ENCODE peak calls at places on chromosomes 6 and 20, in four cellular contexts. T is endodermal cell, H is esophagus squamous epithelium, F is cardiac muscle cell. X is an unnamed sample.

GRCh38 chr6:29887819-29888581 is 54.3 kb upstream of the HLA-A start:
- DNase-seq in H (no peak), T (peak; percentile 88), F (peak; percentile 51), X (peak; percentile 85)

GRCh38 chr20:63668351-63668750 is 10.2 kb downstream of the RTEL1 start:
- DNase-seq in T (no peak), F (no peak), H (no peak), X (no peak)

GRCh38 chr20:47276856-47277541 is 79.5 kb downstream of the ZMYND8 start:
- DNase-seq in H (no peak), T (no peak), F (peak; percentile 86), X (peak; percentile 61)

GRCh38 chr6:92587521-92587920 is 831.8 kb downstream of the EPHA7 start:
- DNase-seq in F (no peak), T (no peak), H (no peak), X (no peak)

GRCh38 chr6:101129851-101130250 is 248.7 kb upstream of the ASCC3 start:
- DNase-seq in H (no peak), F (no peak), T (no peak), X (no peak)

GRCh38 chr20:26216025-26216424 is 519.4 kb upstream of the ZNF337 start:
- DNase-seq in F (no peak), H (no peak), T (no peak), X (no peak)

GRCh38 chr20:2109425-2110210 is 8.0 kb downstream of the STK35 start:
- DNase-seq in T (no peak), F (peak; percentile 27), H (no peak), X (peak; percentile 32)

GRCh38 chr6:96301781-96302180 is 219.8 kb upstream of the UFL1 start:
- DNase-seq in H (no peak), F (no peak), T (no peak), X (no peak)

GRCh38 chr6:154738561-154738961 is 5.3 kb downstream of the SCAF8 start:
- DNase-seq in H (no peak), T (peak; percentile 48), F (peak; percentile 28), X (no peak)

GRCh38 chr6:123027392-123027791 is 31.4 kb downstream of the CLVS2 start:
- DNase-seq in H (no peak), T (no peak), F (no peak), X (no peak)

GRCh38 chr6:91523511-91523910 is 936.6 kb upstream of the MAP3K7 start:
- DNase-seq in F (no peak), H (no peak), T (no peak), X (no peak)

GRCh38 chr6:71510057-71510713 is 221.6 kb downstream of the OGFRL1 start:
- DNase-seq in F (peak; percentile 80), T (peak; percentile 83), H (no peak), X (peak; percentile 30)

GRCh38 chr6:110874880-110875547 is 429 bp downstream of the AMD1 start:
- DNase-seq in F (peak; percentile 27), H (no peak), T (peak; percentile 67), X (no peak)

GRCh38 chr6:44152109-44152461 is 6.5 kb upstream of the CAPN11 start:
- DNase-seq in H (no peak), T (no peak), F (no peak), X (no peak)

GRCh38 chr20:35663516-35663812 is 1.2 kb downstream of the CPNE1 start:
- DNase-seq in T (no peak), H (no peak), F (no peak), X (no peak)

GRCh38 chr6:22071655-22072054 is 225.2 kb downstream of the PRL start:
- DNase-seq in H (no peak), F (peak; percentile 79), T (no peak), X (peak; percentile 42)

GRCh38 chr6:166076625-166077024 is 91.0 kb downstream of the TBXT start:
- DNase-seq in T (peak; percentile 87), H (no peak), F (no peak), X (no peak)

GRCh38 chr6:74734901-74735300 is 471.0 kb downstream of the COL12A1 start:
- DNase-seq in H (no peak), T (no peak), F (no peak), X (no peak)

GRCh38 chr6:79005024-79005423 is 73.0 kb downstream of the PHIP start:
- DNase-seq in F (peak; percentile 20), T (no peak), H (no peak), X (no peak)

GRCh38 chr20:25147716-25148115 is 47.8 kb upstream of the ENTPD6 start:
- DNase-seq in T (no peak), F (no peak), H (no peak), X (no peak)

GRCh38 chr6:98944168-98944567 is 3.6 kb downstream of the FBXL4 start:
- DNase-seq in T (no peak), H (no peak), F (no peak), X (no peak)

GRCh38 chr20:3696200-3696599 is 14.4 kb upstream of the ADAM33 start:
- DNase-seq in H (no peak), F (no peak), T (peak; percentile 65), X (no peak)

GRCh38 chr20:63434599-63435378 is 37.7 kb downstream of the KCNQ2 start:
- DNase-seq in T (peak; percentile 97), F (peak; percentile 47), H (no peak), X (peak; percentile 20)

GRCh38 chr6:24430086-24430485 is 27.4 kb downstream of the MRS2 start:
- DNase-seq in T (no peak), F (no peak), H (no peak), X (no peak)

GRCh38 chr6:136775548-136775947 is 16.7 kb downstream of the MAP3K5 start:
- DNase-seq in H (no peak), T (no peak), F (peak; percentile 59), X (no peak)

GRCh38 chr20:12410783-12411182 is 493.1 kb downstream of the BTBD3 start:
- DNase-seq in T (no peak), H (no peak), F (no peak), X (no peak)

GRCh38 chr6:105851181-105851580 is 235.0 kb upstream of the PRDM1 start:
- DNase-seq in T (peak; percentile 78), H (no peak), F (no peak), X (peak; percentile 22)

GRCh38 chr6:155201461-155202226 is 62.2 kb upstream of the CLDN20 start:
- DNase-seq in H (no peak), T (no peak), F (no peak), X (no peak)

GRCh38 chr6:38034269-38034914 is 214.9 kb downstream of the ZFAND3 start:
- DNase-seq in T (no peak), F (peak; percentile 73), H (no peak), X (no peak)

GRCh38 chr20:35020108-35021031 is 64.7 kb downstream of the MYH7B start:
- DNase-seq in H (no peak), F (peak; percentile 21), T (no peak), X (no peak)

GRCh38 chr6:79031821-79032590 is 46.0 kb downstream of the PHIP start:
- DNase-seq in T (no peak), H (no peak), F (peak; percentile 77), X (no peak)

GRCh38 chr6:150739711-150740349 is 125.7 kb upstream of the MTHFD1L start:
- DNase-seq in H (no peak), T (no peak), F (no peak), X (no peak)

GRCh38 chr20:39773380-39774000 is 811.3 kb downstream of the DHX35 start:
- DNase-seq in T (no peak), H (no peak), F (no peak), X (no peak)

GRCh38 chr20:2578430-2579192 is 42.2 kb downstream of the TMC2 start:
- DNase-seq in F (no peak), H (no peak), T (no peak), X (no peak)

GRCh38 chr20:59163641-59164530 is at the start of gene ZNF831:
- DNase-seq in H (no peak), F (no peak), T (no peak), X (no peak)

GRCh38 chr20:23603321-23603720 is 2.4 kb downstream of the CST9 start:
- DNase-seq in T (no peak), H (no peak), F (no peak), X (no peak)

GRCh38 chr6:81031429-81031828 is 721.1 kb downstream of the TENT5A start:
- DNase-seq in H (no peak), F (peak; percentile 10), T (no peak), X (no peak)

GRCh38 chr20:15706719-15707118 is 866.5 kb downstream of the KIF16B start:
- DNase-seq in T (no peak), F (no peak), H (no peak), X (no peak)
- H3K27ac ChIP-seq in T (no peak overlapping the region), F (no peak overlapping the region), H (no peak overlapping the region), X (no peak overlapping the region)

GRCh38 chr6:145206247-145206907 is 528.9 kb downstream of the EPM2A start:
- DNase-seq in T (no peak), H (no peak), F (peak; percentile 44), X (no peak)
- H3K4me1 ChIP-seq in T (no peaks in the 10 kb centered on the region), H (no peaks in the 10 kb centered on the region), F (no peaks in the 10 kb centered on the region), X (no peaks in the 10 kb centered on the region)

DNA sequence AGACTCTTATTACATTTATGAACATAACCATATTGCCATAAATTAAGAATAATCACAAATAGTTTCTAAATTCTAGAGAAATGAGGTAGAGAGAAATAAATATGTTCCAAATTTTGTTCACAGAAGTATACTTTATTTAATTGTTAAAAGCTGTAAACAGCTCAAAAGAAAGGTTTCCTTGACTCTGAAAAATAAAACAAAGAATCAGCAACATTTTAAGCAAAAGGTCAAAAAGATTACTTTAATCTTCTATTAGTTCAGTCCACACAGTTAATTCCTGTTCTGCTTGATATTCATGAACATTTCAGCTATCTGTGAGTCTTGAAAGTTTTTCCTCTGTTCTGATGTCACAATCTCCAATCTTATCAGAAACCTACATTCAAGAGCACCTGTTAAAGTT is 197.9 kb downstream of the GJA1 start:
- DNase-seq in T (no peak), H (no peak), F (no peak), X (no peak)
- H3K9me3 ChIP-seq in T (peaks cover 94% of the 10 kb centered on the region), H (peaks cover 16% of the 10 kb centered on the region), F (no peaks in the 10 kb centered on the region), X (no peaks in the 10 kb centered on the region)

GRCh38 chr6:8642854-8643253 is 207.5 kb upstream of the SLC35B3 start:
- DNase-seq in F (no peak), H (no peak), T (no peak), X (no peak)
- H3K27ac ChIP-seq in F (no peak overlapping the region), H (no peak overlapping the region), T (no peak overlapping the region), X (no peak overlapping the region)

DNA sequence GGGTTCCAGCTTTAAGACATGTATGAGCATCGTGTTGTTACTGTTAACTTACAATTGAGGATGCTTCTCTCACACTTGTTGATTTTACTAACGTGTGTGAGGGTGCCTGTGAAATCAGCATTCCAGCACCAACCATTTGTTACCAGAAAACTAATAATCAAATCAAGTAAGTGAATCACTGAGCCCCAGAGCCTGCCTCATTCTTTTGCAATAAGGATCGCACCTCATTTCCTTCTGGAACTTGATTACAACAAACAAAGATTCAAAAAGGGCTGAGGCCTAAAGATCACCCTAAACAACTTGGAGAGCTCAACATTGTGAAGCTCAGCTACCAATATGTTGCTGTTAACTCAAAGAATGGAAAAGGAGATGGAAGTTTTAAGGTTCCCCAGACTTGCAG is 274.8 kb downstream of the TFAP2A start:
- DNase-seq in H (no peak), F (no peak), T (no peak), X (no peak)
- H3K4me1 ChIP-seq in H (no peaks in the 10 kb centered on the region), F (peaks cover 3% of the 10 kb centered on the region), T (no peaks in the 10 kb centered on the region), X (no peaks in the 10 kb centered on the region)

GRCh38 chr20:29297411-29298270 is 1959.8 kb upstream of the DEFB115 start:
- DNase-seq in T (no peak), F (no peak), H (no peak), X (no peak)
- H3K9me3 ChIP-seq in T (peaks cover 11% of the 10 kb centered on the region), F (no peaks in the 10 kb centered on the region), H (peaks cover 70% of the 10 kb centered on the region), X (no peaks in the 10 kb centered on the region)

GRCh38 chr6:32386040-32386439 is 14.3 kb upstream of the TSBP1 start:
- DNase-seq in T (no peak), F (no peak), H (no peak), X (no peak)
- H3K27ac ChIP-seq in T (no peak overlapping the region), F (no peak overlapping the region), H (no peak overlapping the region), X (no peak overlapping the region)

X was measured in uterus.